ENCODE peak calls at places on chromosomes 5 and 9, in nine cellular contexts. Z is testis; S is sigmoid colon; C is A549; Y is CD8-positive, alpha-beta T cell; H is dorsolateral prefrontal cortex; O is AG09309; D is astrocyte of the cerebellum; U is mammary epithelial cell. J is an unnamed sample.

GRCh38 chr9:33101104-33101951 is 24.9 kb upstream of the SMU1 start:
- DNase-seq in S (no peak), H (no peak), Z (peak), U (peak), D (no peak), O (peak), C (peak), Y (no peak), J (no peak)

GRCh38 chr5:157670662-157671591 is at the start of gene C5orf52:
- DNase-seq in H (peak), Z (peak), S (peak), O (no peak), D (no peak), C (peak), U (no peak), Y (no peak), J (peak)

GRCh38 chr5:73825219-73825618 is 199.2 kb downstream of the ARHGEF28 start:
- DNase-seq in U (no peak), C (no peak), D (no peak), O (no peak), Y (no peak), H (no peak), S (no peak), Z (no peak), J (no peak)

GRCh38 chr5:38426986-38427950 is 129.2 kb downstream of the LIFR start:
- DNase-seq in O (no peak), D (no peak), Z (no peak), U (peak), S (no peak), Y (no peak), C (no peak), H (no peak), J (no peak)

GRCh38 chr5:1787472-1788047 is 12.1 kb downstream of the MRPL36 start:
- DNase-seq in Z (no peak), S (peak), H (peak), U (no peak), O (no peak), Y (no peak), D (no peak), C (no peak), J (peak)

GRCh38 chr5:137146402-137146889 is 352.7 kb downstream of the SPOCK1 start:
- DNase-seq in Y (no peak), S (peak), O (peak), U (peak), H (peak), D (peak), Z (peak), C (peak), J (no peak)

GRCh38 chr5:88683506-88684135 is 199.4 kb downstream of the MEF2C start:
- DNase-seq in H (peak), C (peak), Z (no peak), D (no peak), Y (no peak), U (no peak), S (no peak), O (no peak), J (no peak)

GRCh38 chr5:142881727-142882126 is 111.5 kb downstream of the ARHGAP26 start:
- DNase-seq in Y (no peak), D (no peak), U (no peak), O (no peak), C (no peak), Z (no peak), H (no peak), S (no peak), J (no peak)

GRCh38 chr5:90843443-90843842 is 284.8 kb downstream of the ADGRV1 start:
- DNase-seq in Y (no peak), S (no peak), C (no peak), H (no peak), Z (no peak), U (no peak), D (no peak), O (no peak), J (no peak)

GRCh38 chr5:72878854-72879253 is 62.4 kb downstream of the TNPO1 start:
- DNase-seq in S (no peak), O (no peak), H (no peak), Y (no peak), D (peak), C (no peak), U (no peak), Z (no peak), J (no peak)

GRCh38 chr9:14251146-14252071 is 62.5 kb downstream of the NFIB start:
- DNase-seq in Z (peak), D (peak), Y (no peak), O (no peak), U (peak), S (peak), H (peak), C (peak), J (peak)

GRCh38 chr5:14809369-14810144 is 62.0 kb downstream of the ANKH start:
- DNase-seq in Z (peak), C (peak), D (peak), O (peak), S (peak), U (peak), Y (peak), H (no peak), J (no peak)

GRCh38 chr5:102531506-102531905 is 32.7 kb upstream of the SLCO6A1 start:
- DNase-seq in S (no peak), H (no peak), U (no peak), O (no peak), D (no peak), Y (no peak), C (no peak), Z (no peak), J (no peak)

GRCh38 chr9:136847065-136847826 is 2.0 kb upstream of the PHPT1 start:
- DNase-seq in Y (no peak), C (peak), D (no peak), U (no peak), S (no peak), H (no peak), Z (peak), O (no peak), J (peak)

GRCh38 chr9:126613656-126614055 is at the start of gene LMX1B:
- DNase-seq in H (no peak), O (no peak), S (no peak), U (peak), Y (no peak), D (no peak), C (peak), Z (peak), J (peak)

GRCh38 chr5:94181940-94182339 is 436.5 kb downstream of the KIAA0825 start:
- DNase-seq in H (no peak), U (no peak), Y (no peak), S (no peak), Z (no peak), O (no peak), C (no peak), D (no peak), J (no peak)

GRCh38 chr5:142446131-142446959 is 121.5 kb upstream of the SPRY4 start:
- DNase-seq in C (no peak), Z (peak), O (no peak), D (no peak), H (no peak), U (no peak), Y (no peak), S (no peak), J (no peak)

GRCh38 chr5:72557576-72558336 is 50.5 kb upstream of the ZNF366 start:
- DNase-seq in U (no peak), Y (no peak), D (no peak), C (no peak), Z (no peak), H (no peak), S (no peak), O (no peak), J (no peak)

GRCh38 chr5:142874537-142874936 is 104.4 kb downstream of the ARHGAP26 start:
- DNase-seq in Y (no peak), S (no peak), Z (peak), C (peak), U (peak), D (no peak), H (no peak), O (no peak), J (peak)

GRCh38 chr5:43044181-43044914 is 4.2 kb upstream of the ANXA2R start:
- DNase-seq in Y (no peak), H (no peak), S (no peak), D (no peak), U (no peak), Z (no peak), C (no peak), O (no peak), J (no peak)

GRCh38 chr5:42583322-42583721 is 160.1 kb downstream of the GHR start:
- DNase-seq in D (peak), U (peak), H (no peak), S (peak), Y (no peak), C (peak), O (peak), Z (peak), J (no peak)

GRCh38 chr9:113584728-113585442 is 121.4 kb downstream of the RGS3 start:
- DNase-seq in O (no peak), Y (no peak), U (no peak), H (no peak), C (no peak), Z (no peak), S (no peak), D (no peak), J (no peak)

GRCh38 chr9:2597483-2597882 is 24.1 kb upstream of the VLDLR start:
- DNase-seq in Z (no peak), U (no peak), H (no peak), O (no peak), Y (no peak), D (no peak), S (no peak), C (no peak), J (no peak)

GRCh38 chr5:6399978-6400910 is 21.9 kb upstream of the MED10 start:
- DNase-seq in Z (no peak), U (peak), O (peak), C (no peak), Y (no peak), H (no peak), S (no peak), D (peak), J (no peak)

GRCh38 chr9:16640649-16641048 is 229.8 kb downstream of the BNC2 start:
- DNase-seq in D (no peak), Y (no peak), C (no peak), Z (no peak), O (no peak), S (no peak), U (no peak), H (no peak), J (no peak)

GRCh38 chr5:1640276-1640898 is 116.6 kb upstream of the LPCAT1 start:
- DNase-seq in U (no peak), S (peak), C (no peak), D (no peak), Z (no peak), H (peak), Y (no peak), O (no peak), J (peak)

GRCh38 chr9:110797611-110798010 is 129.0 kb downstream of the MUSK start:
- DNase-seq in H (no peak), O (peak), Z (no peak), U (peak), S (no peak), C (peak), D (peak), Y (no peak), J (no peak)

GRCh38 chr9:130446111-130446861 is 1.5 kb downstream of the ASS1 start:
- DNase-seq in Y (no peak), S (peak), Z (peak), D (peak), H (peak), U (peak), C (no peak), O (peak), J (peak)

GRCh38 chr5:119036101-119036762 is 34.7 kb upstream of the DMXL1 start:
- DNase-seq in D (peak), U (peak), Y (no peak), O (peak), H (no peak), S (no peak), C (peak), Z (no peak), J (no peak)

GRCh38 chr5:65061974-65062353 is 293.2 kb downstream of the CWC27 start:
- DNase-seq in O (no peak), Z (no peak), S (no peak), Y (no peak), D (no peak), H (no peak), U (no peak), C (no peak), J (no peak)

DNA sequence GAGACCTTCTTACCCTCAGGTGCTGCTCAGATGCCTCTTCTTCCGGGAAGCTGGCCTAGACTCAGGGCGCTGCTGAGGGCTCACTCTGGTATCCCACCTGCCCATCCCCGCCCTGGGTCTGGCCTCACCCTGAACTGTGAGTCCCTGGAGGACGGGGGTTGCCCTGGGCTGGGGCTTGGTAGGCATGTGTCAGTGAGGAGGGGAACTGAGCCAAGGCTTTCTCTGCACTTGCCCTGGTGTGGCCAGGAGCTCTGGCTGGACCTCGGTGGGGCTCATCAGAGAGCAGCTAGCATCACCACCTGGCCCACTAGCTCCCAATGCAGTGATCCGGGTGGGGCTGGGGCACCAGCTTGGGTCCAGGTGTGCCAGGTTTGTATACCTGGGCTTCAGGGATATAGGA is 15.6 kb downstream of the PLEKHG4B start:
- DNase-seq in S (no peak), Z (no peak), D (no peak), O (no peak), Y (no peak), C (no peak), H (no peak), U (no peak), J (no peak)
- TF ChIP-seq CTCF in S (no peak), Z (no peak), D (no peak), O (no peak), Y (no peak), C (no peak), H (no peak), U (no peak), J (no peak)

DNA sequence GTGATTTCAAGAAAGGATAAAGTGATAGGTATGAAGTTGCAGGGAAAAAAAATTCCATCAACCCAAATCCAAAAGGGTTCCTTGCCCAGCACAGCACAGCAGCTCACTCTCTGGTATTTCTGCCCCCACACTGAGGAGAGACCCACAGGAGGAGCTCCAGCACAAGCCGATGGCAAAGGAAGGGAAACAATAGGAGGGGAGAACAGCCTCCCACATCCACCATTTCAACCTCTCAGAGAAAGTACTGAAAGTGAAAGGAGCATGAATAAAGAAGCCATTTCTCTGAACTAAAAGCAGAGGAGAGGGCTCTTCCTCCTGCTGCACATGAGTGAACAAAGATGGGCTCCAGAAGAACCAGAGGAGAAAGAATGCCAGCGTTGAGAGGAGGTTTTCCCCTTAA is 54.9 kb upstream of the ZSWIM6 start:
- DNase-seq in C (no peak), H (no peak), S (no peak), O (no peak), D (no peak), Z (no peak), Y (no peak), U (no peak), J (no peak)
- TF ChIP-seq CTCF in C (no peak), H (peak), S (peak), O (peak), D (peak), Z (no peak), Y (no peak), U (peak), J (no peak)

GRCh38 chr5:52119768-52120167 is 667.9 kb upstream of the ITGA1 start:
- DNase-seq in Z (no peak), S (no peak), H (no peak), Y (no peak), O (no peak), C (no peak), D (no peak), U (no peak), J (no peak)
- TF ChIP-seq CTCF in Z (no peak), S (no peak), H (no peak), Y (no peak), O (no peak), C (no peak), D (no peak), U (no peak), J (no peak)

GRCh38 chr5:153831976-153832375 is 206.7 kb downstream of the FAM114A2 start:
- DNase-seq in Y (no peak), D (no peak), O (no peak), H (no peak), Z (peak), U (no peak), S (no peak), C (peak), J (no peak)

GRCh38 chr5:153824909-153825308 is 213.8 kb downstream of the FAM114A2 start:
- DNase-seq in O (no peak), U (no peak), D (no peak), C (no peak), H (no peak), S (no peak), Z (no peak), Y (no peak), J (no peak)

GRCh38 chr5:153827407-153827806 is 211.3 kb downstream of the FAM114A2 start:
- DNase-seq in Z (no peak), D (no peak), U (no peak), S (peak), O (no peak), H (no peak), Y (no peak), C (no peak), J (no peak)
- TF ChIP-seq CTCF in Z (no peak), D (peak), U (peak), S (no peak), O (peak), H (no peak), Y (no peak), C (no peak), J (no peak)

GRCh38 chr5:172002310-172002709 is 4.1 kb downstream of the FBXW11 start:
- DNase-seq in O (no peak), H (no peak), D (no peak), Y (no peak), C (peak), U (no peak), Z (no peak), S (no peak), J (no peak)
- TF ChIP-seq CTCF in O (peak), H (no peak), D (peak), Y (peak), C (peak), U (peak), Z (no peak), S (peak), J (no peak)

GRCh38 chr9:131677051-131677444 is 62.8 kb downstream of the RAPGEF1 start:
- DNase-seq in H (no peak), S (no peak), C (no peak), Z (no peak), D (no peak), Y (no peak), O (no peak), U (no peak), J (no peak)

GRCh38 chr9:131676431-131676972 is 63.4 kb downstream of the RAPGEF1 start:
- DNase-seq in Z (no peak), O (no peak), Y (no peak), H (no peak), U (no peak), S (no peak), C (no peak), D (no peak), J (no peak)

GRCh38 chr9:131678499-131679111 is 61.3 kb downstream of the RAPGEF1 start:
- DNase-seq in C (peak), U (peak), H (peak), Y (peak), D (peak), Z (peak), O (peak), S (peak), J (no peak)

GRCh38 chr9:131679261-131680020 is 60.4 kb downstream of the RAPGEF1 start:
- DNase-seq in S (no peak), D (no peak), Y (no peak), O (no peak), C (no peak), U (no peak), H (no peak), Z (no peak), J (no peak)

DNA sequence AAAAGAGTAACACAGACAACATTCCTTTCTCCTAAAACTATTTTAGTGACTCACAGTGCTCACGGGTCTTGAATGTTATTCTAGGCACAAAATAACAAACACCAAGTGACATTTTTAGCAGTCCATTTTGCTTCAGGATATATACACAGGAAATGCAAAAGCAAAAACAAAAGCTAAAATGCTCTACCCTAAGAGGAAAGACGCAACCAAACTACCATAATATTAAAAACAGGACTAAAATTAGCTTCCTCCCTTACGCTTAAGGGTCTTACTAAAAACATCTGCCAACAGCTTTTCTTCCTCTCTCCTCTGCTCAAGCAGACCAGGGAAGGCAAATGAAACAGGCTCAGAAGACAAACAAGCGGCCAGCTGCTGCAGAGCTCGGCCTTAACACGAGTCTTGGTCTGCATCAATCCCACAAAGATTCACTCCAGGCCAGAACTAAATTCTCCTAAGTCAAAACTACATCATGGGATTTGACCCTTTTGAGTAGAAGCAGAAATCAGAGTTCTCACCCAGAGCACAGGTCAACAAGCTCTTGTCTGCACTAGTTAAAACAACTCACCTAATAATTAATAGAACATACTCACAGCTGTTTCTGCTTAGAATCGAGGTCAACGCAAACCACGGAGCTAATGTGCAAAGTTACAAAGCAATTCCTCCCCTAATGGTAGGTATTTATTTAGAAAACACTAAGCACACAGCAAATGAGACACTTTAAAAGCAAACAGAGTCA is 62.3 kb downstream of the RAPGEF1 start:
- DNase-seq in O (no peak), S (no peak), H (no peak), U (no peak), C (no peak), D (no peak), Z (no peak), Y (no peak), J (no peak)
- TF ChIP-seq CTCF in O (no peak), S (no peak), H (no peak), U (no peak), C (no peak), D (no peak), Z (no peak), Y (no peak), J (no peak)

DNA sequence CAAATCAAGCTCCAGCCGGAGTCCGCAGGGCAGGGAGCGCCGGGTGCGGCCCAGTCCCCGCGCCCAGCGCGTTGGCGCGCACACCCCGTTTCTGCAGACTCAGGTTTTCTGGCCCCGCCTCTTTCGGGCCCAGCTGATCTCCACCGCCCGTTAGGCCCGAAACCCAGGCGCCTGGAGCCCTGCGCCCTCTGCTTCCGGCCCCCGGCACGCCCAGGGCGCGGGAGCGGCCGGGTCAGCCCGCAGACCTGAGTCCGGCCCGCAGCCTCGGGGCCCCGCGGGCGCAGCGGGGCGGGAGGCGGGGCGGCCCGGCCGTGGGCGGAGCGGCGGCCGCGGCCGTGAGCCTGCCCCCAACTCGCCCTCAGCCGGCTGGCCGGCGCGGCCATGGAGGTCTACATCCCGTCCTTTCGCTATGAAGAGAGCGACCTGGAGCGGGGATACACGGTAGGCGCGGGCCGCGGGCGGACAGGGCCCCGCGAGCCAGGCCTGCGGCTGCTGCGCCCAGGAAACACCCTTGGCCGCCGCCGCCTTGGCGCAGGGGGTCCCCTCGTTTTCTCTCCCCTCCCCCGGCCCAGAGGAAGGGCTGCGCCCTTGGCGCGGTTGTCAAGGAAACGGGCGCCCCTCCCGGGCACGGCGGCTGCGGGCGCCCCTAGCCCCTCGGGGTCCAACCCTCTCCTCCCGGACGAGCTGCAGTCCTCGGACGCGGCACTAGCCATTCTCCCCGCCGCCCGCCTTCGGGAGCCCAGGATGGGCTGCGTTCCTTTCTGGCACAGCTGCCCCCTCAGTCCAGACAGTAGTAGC is at the start of gene SNX24:
- DNase-seq in Z (peak), Y (peak), S (peak), H (peak), D (no peak), O (no peak), U (peak), C (peak), J (peak)
- TF ChIP-seq CTCF in Z (no peak), Y (no peak), S (no peak), H (no peak), D (no peak), O (no peak), U (no peak), C (no peak), J (no peak)

GRCh38 chr9:99000480-99001395 is 57.0 kb downstream of the COL15A1 start:
- DNase-seq in O (no peak), Z (peak), H (peak), D (peak), S (no peak), U (peak), Y (peak), C (peak), J (no peak)
- TF ChIP-seq CTCF in O (peak), Z (peak), H (peak), D (peak), S (peak), U (peak), Y (peak), C (peak), J (peak)

GRCh38 chr5:175728885-175729828 is 71.3 kb downstream of the HRH2 start:
- DNase-seq in Z (peak), U (no peak), S (peak), C (no peak), Y (no peak), O (no peak), H (peak), D (no peak), J (no peak)
- TF ChIP-seq CTCF in Z (no peak), U (no peak), S (no peak), C (no peak), Y (no peak), O (peak), H (no peak), D (no peak), J (no peak)